ENCODE peak calls at places on chromosomes 5 and 9, in seven cellular contexts. Q is EL; X is non-pigmented ciliary epithelial cell; V is right lobe of liver; I is stimulated activated CD4-positive, alpha-beta T cell treated with anti-CD3 and anti-CD28 coated beads, Interleukin-12 subunit alpha, Interleukin-12 subunit beta, amount 100 ng/mL, for 4 hours; P is epithelial cell of esophagus; F is fibroblast of the aortic adventitia. A is an unnamed sample.

GRCh38 chr5:36070687-36071571 is 4.2 kb upstream of the UGT3A2 start:
- DNase-seq in Q (no peak), X (no peak), V (no peak), I (no peak), P (no peak), F (peak), A (no peak)

GRCh38 chr5:82422751-82423181 is 144.6 kb upstream of the RPS23 start:
- DNase-seq in Q (no peak), X (no peak), V (no peak), I (no peak), P (no peak), F (peak), A (no peak)

GRCh38 chr9:86629530-86629929 is 275.3 kb upstream of the TUT7 start:
- DNase-seq in Q (no peak), X (no peak), V (no peak), I (no peak), P (no peak), F (no peak), A (no peak)

GRCh38 chr5:67095346-67095871 is 101.2 kb downstream of the CD180 start:
- DNase-seq in Q (peak), X (no peak), V (peak), I (no peak), P (no peak), F (peak), A (no peak)

GRCh38 chr5:132353593-132353992 is 15.9 kb upstream of the SLC22A5 start:
- DNase-seq in Q (no peak), X (no peak), V (no peak), I (no peak), P (no peak), F (no peak), A (no peak)

GRCh38 chr5:55437859-55438206 is 96.9 kb downstream of the PLPP1 start:
- DNase-seq in Q (no peak), X (no peak), V (no peak), I (no peak), P (no peak), F (no peak), A (no peak)

GRCh38 chr5:78905084-78905938 is 79.8 kb downstream of the ARSB start:
- DNase-seq in Q (no peak), X (no peak), V (no peak), I (no peak), P (no peak), F (no peak), A (no peak)

GRCh38 chr5:54234304-54234938 is 76.0 kb downstream of the ARL15 start:
- DNase-seq in Q (peak), X (no peak), V (no peak), I (no peak), P (peak), F (peak), A (no peak)

GRCh38 chr9:124835026-124835501 is 18.2 kb upstream of the WDR38 start:
- DNase-seq in Q (peak), X (peak), V (no peak), I (no peak), P (peak), F (peak), A (no peak)

GRCh38 chr5:93303291-93303691 is 277.7 kb downstream of the NR2F1-AS1 start:
- DNase-seq in Q (no peak), X (no peak), V (no peak), I (no peak), P (no peak), F (no peak), A (no peak)

GRCh38 chr5:10456583-10457562 is 15.2 kb downstream of the ROPN1L start:
- DNase-seq in Q (peak), X (no peak), V (no peak), I (no peak), P (peak), F (peak), A (no peak)

GRCh38 chr5:170572453-170572852 is 68.6 kb downstream of the KCNIP1 start:
- DNase-seq in Q (no peak), X (no peak), V (no peak), I (peak), P (peak), F (no peak), A (peak)

A was measured in activated CD8-positive, alpha-beta memory T cell treated with anti-CD3 and anti-CD28 coated beads, Interleukin-2, amount 10 ng/mL, durations not matched to agents 7 days and 5 days.